ENCODE peak calls at places on chromosomes 13 and 19, in four cellular contexts. E is thoracic aorta, R is A549, G is IMR-90. P is an unnamed sample.

GRCh38 chr19:50536662-50537305 is 23.1 kb upstream of the ASPDH start:
- DNase-seq in E (no peak), R (no peak), G (no peak), P (no peak)

GRCh38 chr13:28705734-28706133 is 13.0 kb downstream of the SLC46A3 start:
- DNase-seq in E (no peak), R (no peak), G (peak; percentile 36), P (no peak)

GRCh38 chr13:40665061-40665753 is 1.2 kb downstream of the FOXO1 start:
- DNase-seq in E (no peak), R (peak; percentile 42), G (no peak), P (peak; percentile 30)

GRCh38 chr13:27770809-27771208 is 21.5 kb upstream of the GSX1 start:
- DNase-seq in E (no peak), R (peak; percentile 46), G (peak; percentile 13), P (no peak)

GRCh38 chr19:29006057-29006735 is 206.8 kb downstream of the UQCRFS1 start:
- DNase-seq in E (no peak), R (no peak), G (peak; percentile 57), P (no peak)

GRCh38 chr13:44894001-44894770 is 95.1 kb downstream of the NUFIP1 start:
- DNase-seq in E (no peak), R (no peak), G (no peak), P (no peak)

GRCh38 chr13:50909605-50910482 is at the start of gene RNASEH2B:
- DNase-seq in E (peak; percentile 13), R (peak; percentile 70), G (peak; percentile 40), P (peak; percentile 50)

GRCh38 chr13:59879281-59879680 is 284.4 kb downstream of the DIAPH3 start:
- DNase-seq in E (no peak), R (no peak), G (no peak), P (no peak)

GRCh38 chr19:50300814-50301606 is 28.2 kb downstream of the KCNC3 start:
- DNase-seq in E (no peak), R (peak; percentile 81), G (peak; percentile 79), P (no peak)

GRCh38 chr19:51427220-51427619 is 9.8 kb upstream of the SIGLEC10 start:
- DNase-seq in E (no peak), R (no peak), G (no peak), P (no peak)

GRCh38 chr19:28239270-28239669 is 973.7 kb downstream of the UQCRFS1 start:
- DNase-seq in E (no peak), R (peak; percentile 31), G (no peak), P (peak; percentile 11)

DNA sequence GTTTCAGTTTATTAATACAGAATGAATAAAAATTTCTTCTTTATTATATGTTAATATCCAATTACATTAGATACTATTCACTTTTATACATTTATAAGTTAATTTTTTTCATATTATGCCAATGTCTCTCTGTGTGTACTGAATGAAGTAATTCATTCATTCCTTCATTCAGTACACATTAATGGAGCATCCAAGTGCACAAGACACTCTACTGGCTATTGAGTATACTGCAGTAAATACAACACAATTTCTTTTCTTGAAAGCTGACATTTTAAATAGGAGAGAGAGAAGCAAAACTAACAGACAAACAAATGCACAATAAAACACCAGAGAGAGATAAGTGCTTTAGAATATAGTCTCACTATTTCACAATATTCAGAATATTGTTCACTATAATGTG is 1038.3 kb upstream of the SPRY2 start:
- DNase-seq in E (no peak), R (no peak), G (no peak), P (no peak)
- TF ChIP-seq CTCF in E (no peak), R (no peak), G (no peak), P (peak; percentile 42)

DNA sequence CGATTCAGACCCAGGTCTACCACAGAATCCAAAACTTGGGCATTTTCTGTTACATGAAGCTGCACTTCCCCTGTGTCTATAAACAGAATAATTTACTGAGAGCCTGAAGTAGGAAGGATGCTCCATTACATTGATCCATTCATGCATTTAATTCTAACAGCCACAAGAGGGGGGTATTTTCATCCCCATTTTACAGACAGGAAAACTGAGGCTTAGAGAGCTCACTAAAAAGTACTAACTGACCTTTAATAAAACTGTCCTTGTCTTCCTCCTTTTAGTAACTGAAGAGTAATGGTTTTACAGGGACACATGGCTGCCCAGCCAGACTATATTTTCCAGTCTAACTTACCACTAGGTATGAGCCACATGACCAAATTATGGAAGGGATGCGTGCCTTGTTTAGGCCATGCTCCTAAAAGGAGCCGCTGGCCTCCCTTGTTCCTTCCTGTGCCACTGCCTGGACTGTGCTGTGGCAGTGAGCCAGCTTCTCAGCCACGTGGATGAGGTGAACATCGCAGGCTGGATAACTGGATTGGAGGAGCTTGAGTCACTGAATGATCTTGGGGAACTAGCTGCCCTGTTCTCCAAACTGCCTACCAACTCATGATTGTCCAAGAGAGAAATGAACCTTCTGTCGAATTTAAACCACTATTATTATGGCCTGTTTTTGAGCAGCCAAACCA is 108.3 kb downstream of the DOCK9 start:
- DNase-seq in E (no peak), R (peak; percentile 6), G (no peak), P (no peak)
- TF ChIP-seq CTCF in E (no peak), R (peak; percentile 27), G (peak; percentile 31), P (peak; percentile 49)

GRCh38 chr13:99982741-99983400 is 1.3 kb downstream of the ZIC2 start:
- DNase-seq in E (no peak), R (no peak), G (no peak), P (no peak)

GRCh38 chr13:99984463-99985242 is 3.1 kb downstream of the ZIC2 start:
- DNase-seq in E (no peak), R (peak; percentile 40), G (no peak), P (no peak)

GRCh38 chr13:99983401-99984133 is 2.0 kb downstream of the ZIC2 start:
- DNase-seq in E (no peak), R (no peak), G (no peak), P (no peak)

GRCh38 chr13:99985243-99985874 is 3.8 kb downstream of the ZIC2 start:
- DNase-seq in E (no peak), R (no peak), G (no peak), P (no peak)

DNA sequence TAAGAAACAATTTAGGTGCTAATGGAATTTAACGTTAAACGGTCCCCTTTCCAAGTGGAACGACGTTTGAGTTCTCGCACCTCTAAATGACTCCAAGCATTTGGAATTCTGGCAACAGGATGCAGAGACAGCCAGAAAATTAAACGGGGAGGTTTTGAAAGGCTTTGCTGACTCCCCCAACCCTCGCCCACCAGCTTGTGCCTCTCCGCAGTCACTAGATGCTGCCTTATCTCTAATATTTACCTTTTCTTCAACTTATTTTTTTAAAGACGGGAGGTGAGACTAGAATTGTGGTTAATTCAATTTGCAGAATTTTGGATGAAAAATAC is 2.5 kb downstream of the ZIC2 start:
- DNase-seq in E (no peak), R (no peak), G (no peak), P (no peak)
- TF ChIP-seq CTCF in E (no peak), R (no peak), G (no peak), P (no peak)

GRCh38 chr19:20278342-20278741 is 111.3 kb downstream of the ZNF486 start:
- DNase-seq in E (no peak), R (no peak), G (no peak), P (peak; percentile 2)
- TF ChIP-seq CTCF in E (no peak), R (no peak), G (no peak), P (peak; percentile 68)

GRCh38 chr13:106520205-106521004 is 15.1 kb downstream of the EFNB2 start:
- DNase-seq in E (no peak), R (peak; percentile 2), G (peak; percentile 56), P (no peak)
- TF ChIP-seq CTCF in E (peak; percentile 55), R (peak; percentile 35), G (peak; percentile 73), P (peak; percentile 57)

GRCh38 chr19:2179095-2179494 is 15.4 kb downstream of the DOT1L start:
- DNase-seq in E (no peak), R (no peak), G (no peak), P (no peak)

GRCh38 chr19:2173841-2174577 is 10.3 kb downstream of the DOT1L start:
- DNase-seq in E (no peak), R (no peak), G (no peak), P (no peak)

GRCh38 chr19:2175742-2176141 is 12.0 kb downstream of the DOT1L start:
- DNase-seq in E (no peak), R (no peak), G (no peak), P (no peak)

GRCh38 chr19:2173388-2173787 is 9.7 kb downstream of the DOT1L start:
- DNase-seq in E (no peak), R (no peak), G (no peak), P (no peak)

GRCh38 chr19:2176336-2176994 is 12.7 kb downstream of the DOT1L start:
- DNase-seq in E (no peak), R (no peak), G (no peak), P (no peak)
- TF ChIP-seq CTCF in E (no peak), R (no peak), G (no peak), P (no peak)

GRCh38 chr19:17542042-17542441 is 13.4 kb upstream of the COLGALT1 start:
- DNase-seq in E (no peak), R (no peak), G (no peak), P (no peak)

GRCh38 chr19:17541184-17541759 is 14.2 kb upstream of the COLGALT1 start:
- DNase-seq in E (no peak), R (no peak), G (no peak), P (no peak)

GRCh38 chr19:17540174-17540573 is 15.3 kb upstream of the COLGALT1 start:
- DNase-seq in E (no peak), R (no peak), G (no peak), P (no peak)

GRCh38 chr19:17538684-17539287 is 16.7 kb upstream of the COLGALT1 start:
- DNase-seq in E (no peak), R (peak; percentile 17), G (no peak), P (no peak)

DNA sequence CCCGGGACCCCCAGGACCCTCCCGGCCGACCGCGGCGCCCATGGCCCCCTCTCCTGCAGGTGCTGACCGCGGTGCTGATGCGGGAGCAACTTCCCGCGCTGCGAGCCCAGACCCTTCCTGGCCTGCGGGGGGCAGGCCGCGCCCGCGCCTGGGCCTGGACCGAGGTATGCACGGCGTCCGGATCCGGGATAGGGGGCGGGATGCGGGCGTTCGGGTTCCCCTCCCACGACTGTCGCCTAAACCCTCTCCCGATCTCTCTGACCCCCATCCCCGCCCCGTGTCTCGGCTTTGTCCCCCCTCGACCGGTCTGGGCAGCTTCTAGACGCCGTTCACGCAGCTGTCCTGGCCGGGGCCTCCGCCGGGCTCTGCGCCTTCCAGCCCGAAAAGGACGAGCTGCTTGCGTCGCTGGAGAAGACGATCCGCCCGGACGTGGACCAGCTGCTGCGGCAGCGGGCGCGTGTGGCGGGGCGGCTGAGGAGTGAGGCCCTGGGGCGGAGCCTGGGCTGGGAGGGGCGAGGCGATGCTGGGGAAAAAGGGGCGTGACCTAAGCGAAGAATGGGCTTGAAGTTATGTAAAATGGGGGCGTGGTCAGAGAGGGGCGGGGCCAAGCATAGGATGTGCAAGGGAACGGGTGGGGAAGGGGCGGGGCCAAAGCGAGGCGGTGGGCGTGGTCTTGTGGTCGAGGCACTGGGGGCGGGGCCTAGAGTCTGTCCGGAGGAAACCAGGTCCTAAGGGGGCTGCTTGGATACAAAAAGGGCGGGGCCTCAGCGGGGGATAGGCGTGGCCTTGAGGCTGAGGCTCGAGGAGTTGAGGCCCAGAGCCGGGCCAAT is 15.9 kb upstream of the COLGALT1 start:
- DNase-seq in E (peak; percentile 89), R (peak; percentile 94), G (peak; percentile 92), P (peak; percentile 96)
- TF ChIP-seq CTCF in E (no peak), R (no peak), G (peak; percentile 49), P (no peak)